ENCODE peak calls at places on chromosomes 12 and 14, in ten cellular contexts. B is GM23338, M is transverse colon, Q is heart left ventricle, I is ovary, R is body of pancreas, S is thoracic aorta, Y is mesenchymal stem cell, P is lower lobe of right lung, G is mesendoderm. K is an unnamed sample.

GRCh38 chr14:77031680-77032482 is 3.4 kb upstream of the IRF2BPL start:
- DNase-seq in P (no peak), I (peak; percentile 29), R (peak; percentile 39), B (no peak), S (no peak), Q (peak; percentile 68), Y (peak; percentile 94), M (peak; percentile 51), G (no peak), K (no peak)

GRCh38 chr14:49980027-49980426 is 87.1 kb downstream of the ARF6 start:
- DNase-seq in G (no peak), Y (peak; percentile 16), S (no peak), B (no peak), M (no peak), I (no peak), R (no peak), P (no peak), Q (no peak), K (no peak)

GRCh38 chr14:55298423-55298822 is 27.2 kb downstream of the FBXO34 start:
- DNase-seq in Q (no peak), Y (no peak), I (no peak), S (no peak), R (no peak), P (peak; percentile 65), G (no peak), B (no peak), M (no peak), K (no peak)

GRCh38 chr14:60090864-60091519 is 731 bp upstream of the PCNX4 start:
- DNase-seq in M (peak; percentile 31), R (peak; percentile 76), I (peak; percentile 62), P (peak; percentile 45), G (peak; percentile 36), B (peak; percentile 32), Q (peak; percentile 59), S (no peak), Y (peak; percentile 75), K (peak; percentile 52)

GRCh38 chr12:9077576-9078031 is 38.1 kb downstream of the A2M start:
- DNase-seq in P (no peak), M (no peak), I (no peak), Y (no peak), B (no peak), G (no peak), S (no peak), R (no peak), Q (no peak), K (peak; percentile 13)

GRCh38 chr14:102805454-102805891 is 28.2 kb downstream of the TRAF3 start:
- DNase-seq in G (peak; percentile 72), R (no peak), B (no peak), Q (no peak), S (no peak), I (no peak), P (no peak), Y (peak; percentile 87), M (peak; percentile 46), K (peak; percentile 28)

GRCh38 chr12:30877110-30877875 is 49.3 kb upstream of the TSPAN11 start:
- DNase-seq in Y (no peak), I (no peak), Q (no peak), R (no peak), M (no peak), B (peak; percentile 24), S (no peak), G (no peak), P (peak; percentile 74), K (no peak)

GRCh38 chr14:103155826-103156394 is 32.6 kb downstream of the TNFAIP2 start:
- DNase-seq in M (no peak), R (no peak), Y (no peak), B (no peak), P (no peak), Q (no peak), G (no peak), S (no peak), I (no peak), K (no peak)

GRCh38 chr12:129363041-129363440 is 509.8 kb downstream of the GLT1D1 start:
- DNase-seq in P (no peak), Q (no peak), G (no peak), M (no peak), B (no peak), I (no peak), Y (no peak), R (no peak), S (no peak), K (no peak)

GRCh38 chr12:44774815-44775411 is 101.2 kb downstream of the NELL2 start:
- DNase-seq in M (peak; percentile 29), Y (peak; percentile 4), B (peak; percentile 81), S (no peak), G (peak; percentile 58), I (no peak), Q (peak; percentile 19), P (no peak), R (peak; percentile 53), K (peak; percentile 15)

GRCh38 chr14:64060648-64061096 is 207.9 kb downstream of the SYNE2 start:
- DNase-seq in P (no peak), I (no peak), Y (no peak), G (peak; percentile 94), B (peak; percentile 95), M (peak; percentile 42), R (peak; percentile 30), Q (no peak), S (no peak), K (peak; percentile 96)

DNA sequence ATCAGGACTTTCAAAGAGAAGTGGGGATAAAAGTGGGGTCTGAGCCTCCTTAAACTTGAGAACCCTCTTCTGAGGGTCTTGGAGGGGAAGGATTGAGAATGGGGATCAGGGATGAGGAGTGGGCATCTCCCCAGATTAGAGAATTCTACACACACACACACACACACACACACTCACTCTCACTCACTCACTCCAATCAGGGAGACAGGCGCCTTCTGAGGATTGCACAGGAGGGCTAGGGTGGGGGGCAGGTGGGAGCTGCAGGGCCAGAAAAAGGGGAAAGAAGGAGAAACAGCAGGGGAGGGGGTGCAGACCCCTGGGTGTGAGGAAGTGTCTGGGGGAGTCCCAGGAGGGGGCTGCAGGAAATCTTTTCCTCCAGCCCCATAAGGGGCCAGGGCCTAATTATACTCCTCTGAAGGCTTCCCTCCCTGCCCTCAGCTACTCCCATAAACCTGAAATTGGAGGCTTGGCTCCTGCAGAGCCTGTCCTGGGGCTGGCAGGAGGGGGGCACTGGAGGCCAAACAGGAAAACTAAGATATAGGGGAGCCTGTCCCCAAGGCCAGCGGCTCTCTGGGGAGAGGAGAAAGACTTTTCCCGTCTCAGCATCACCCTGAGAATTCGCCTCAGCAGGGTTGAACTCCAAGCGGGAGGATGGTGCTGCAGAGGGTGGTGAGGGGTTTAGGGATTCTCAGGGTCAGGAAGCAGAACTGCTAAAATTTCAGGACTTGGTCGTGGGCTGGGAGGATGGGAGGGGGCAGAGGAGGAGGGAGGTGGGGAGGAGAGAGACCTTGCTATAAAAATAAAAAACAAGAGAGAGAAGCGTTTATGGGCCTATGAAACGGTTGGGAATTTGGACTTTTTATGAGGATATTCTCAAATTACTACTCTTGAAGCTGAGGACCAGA is 1.6 kb downstream of the HOXC9 start:
- DNase-seq in B (no peak), Q (no peak), G (no peak), I (no peak), S (no peak), Y (no peak), R (no peak), P (no peak), M (no peak), K (no peak)
- H3K27me3 ChIP-seq in B (peaks cover 100% of the 10 kb centered on the region), Q (peaks cover 100% of the 10 kb centered on the region), G (peaks cover 96% of the 10 kb centered on the region), I (no peaks in the 10 kb centered on the region), S (peaks cover 25% of the 10 kb centered on the region), Y (no peaks in the 10 kb centered on the region), R (peaks cover 77% of the 10 kb centered on the region), P (peaks cover 100% of the 10 kb centered on the region), M (peaks cover 100% of the 10 kb centered on the region), K (no peaks in the 10 kb centered on the region)

GRCh38 chr14:92649934-92650545 is 98.4 kb downstream of the LGMN start:
- DNase-seq in Y (peak; percentile 37), M (peak; percentile 71), P (peak; percentile 90), S (peak; percentile 60), G (no peak), I (peak; percentile 51), Q (peak; percentile 64), R (peak; percentile 25), B (no peak), K (peak; percentile 23)
- H3K4me1 ChIP-seq in Y (peaks cover 15% of the 10 kb centered on the region), M (peaks cover 29% of the 10 kb centered on the region), P (peaks cover 54% of the 10 kb centered on the region), S (peaks cover 52% of the 10 kb centered on the region), G (no peaks in the 10 kb centered on the region), I (no peaks in the 10 kb centered on the region), Q (no peaks in the 10 kb centered on the region), R (no peaks in the 10 kb centered on the region), B (no peaks in the 10 kb centered on the region), K (no peaks in the 10 kb centered on the region)

GRCh38 chr12:112978163-112979081 is at the start of gene OAS2:
- DNase-seq in B (peak; percentile 28), Y (peak; percentile 57), G (no peak), R (peak; percentile 47), Q (peak; percentile 76), P (peak; percentile 76), I (peak; percentile 23), M (peak; percentile 80), S (no peak), K (peak; percentile 71)

GRCh38 chr12:112977641-112978040 is 678 bp upstream of the OAS2 start:
- DNase-seq in Q (no peak), S (no peak), G (no peak), I (no peak), B (no peak), M (no peak), P (no peak), R (no peak), Y (no peak), K (no peak)

GRCh38 chr12:112977139-112977538 is 1.2 kb upstream of the OAS2 start:
- DNase-seq in I (no peak), B (no peak), P (no peak), M (no peak), Q (no peak), Y (no peak), S (no peak), R (no peak), G (no peak), K (no peak)

GRCh38 chr12:112979281-112979680 is 962 bp downstream of the OAS2 start:
- DNase-seq in S (no peak), R (no peak), Q (no peak), G (no peak), Y (no peak), B (no peak), M (peak; percentile 48), I (no peak), P (no peak), K (peak; percentile 40)

GRCh38 chr12:112980491-112981158 is 2.3 kb downstream of the OAS2 start:
- DNase-seq in P (no peak), I (no peak), Y (no peak), M (no peak), Q (no peak), S (no peak), R (no peak), G (no peak), B (no peak), K (no peak)
- H3K27me3 ChIP-seq in P (no peaks in the 10 kb centered on the region), I (no peaks in the 10 kb centered on the region), Y (no peaks in the 10 kb centered on the region), M (no peaks in the 10 kb centered on the region), Q (no peaks in the 10 kb centered on the region), S (no peaks in the 10 kb centered on the region), R (no peaks in the 10 kb centered on the region), G (no peaks in the 10 kb centered on the region), B (no peaks in the 10 kb centered on the region), K (no peaks in the 10 kb centered on the region)

DNA sequence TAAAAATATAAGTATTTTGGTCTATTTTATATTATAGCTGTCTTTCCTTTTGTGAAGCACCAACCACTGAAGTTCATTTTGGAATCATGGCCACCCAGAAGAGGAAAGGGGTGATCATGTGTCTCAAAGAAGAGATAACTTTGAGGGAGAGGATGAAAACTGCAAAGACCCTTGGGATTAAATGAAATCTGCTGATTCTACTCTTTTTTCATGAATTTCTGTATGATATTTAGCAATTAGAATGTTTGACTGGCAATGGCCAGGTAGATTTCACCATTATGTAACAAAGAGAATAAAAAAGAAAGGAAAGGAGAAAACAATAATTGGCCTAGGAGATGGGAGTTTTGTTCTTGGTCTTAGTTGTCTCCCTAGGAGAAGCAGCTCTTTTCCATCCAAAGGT is 350.8 kb downstream of the EMP1 start:
- DNase-seq in Y (no peak), S (no peak), R (no peak), M (no peak), P (no peak), G (no peak), B (no peak), I (no peak), Q (no peak), K (no peak)
- H3K4me1 ChIP-seq in Y (no peaks in the 10 kb centered on the region), S (no peaks in the 10 kb centered on the region), R (no peaks in the 10 kb centered on the region), M (no peaks in the 10 kb centered on the region), P (no peaks in the 10 kb centered on the region), G (no peaks in the 10 kb centered on the region), B (no peaks in the 10 kb centered on the region), I (no peaks in the 10 kb centered on the region), Q (no peaks in the 10 kb centered on the region), K (no peaks in the 10 kb centered on the region)

K was measured in mammary epithelial cell.